ENCODE peak calls at places on chromosome 10, in ten cellular contexts. A, Q, C, U, Z, E, X, I, J and M are unnamed samples.

GRCh38 chr10:109866168-109866994 is 56.9 kb downstream of the XPNPEP1 start:
- DNase-seq in A (peak), Q (no peak), C (no peak), U (no peak), Z (no peak), E (no peak), X (no peak), I (peak), J (no peak), M (peak)

GRCh38 chr10:48713966-48714618 is 29.4 kb downstream of the WDFY4 start:
- DNase-seq in A (no peak), Q (no peak), C (no peak), U (no peak), Z (no peak), E (no peak), X (no peak), I (no peak), J (no peak), M (no peak)

GRCh38 chr10:93437946-93438795 is 44.0 kb downstream of the MYOF start:
- DNase-seq in A (no peak), Q (no peak), C (peak), U (no peak), Z (no peak), E (no peak), X (no peak), I (no peak), J (no peak), M (no peak)

GRCh38 chr10:57367412-57367811 is 900.3 kb downstream of the IPMK start:
- DNase-seq in A (no peak), Q (no peak), C (no peak), U (no peak), Z (no peak), E (no peak), X (no peak), I (no peak), J (no peak), M (no peak)

GRCh38 chr10:79333513-79333912 is 13.8 kb upstream of the PPIF start:
- DNase-seq in A (no peak), Q (no peak), C (no peak), U (no peak), Z (no peak), E (no peak), X (no peak), I (no peak), J (no peak), M (peak)

GRCh38 chr10:70324341-70324861 is 40.6 kb upstream of the NPFFR1 start:
- DNase-seq in A (no peak), Q (peak), C (no peak), U (peak), Z (peak), E (no peak), X (no peak), I (no peak), J (peak), M (no peak)

GRCh38 chr10:36781570-36781969 is 343.8 kb upstream of the ANKRD30A start:
- DNase-seq in A (no peak), Q (no peak), C (no peak), U (no peak), Z (no peak), E (no peak), X (no peak), I (no peak), J (no peak), M (no peak)

GRCh38 chr10:68153473-68154210 is 44.4 kb downstream of the MYPN start:
- DNase-seq in A (peak), Q (no peak), C (peak), U (no peak), Z (no peak), E (peak), X (no peak), I (no peak), J (no peak), M (peak)

GRCh38 chr10:18472977-18473376 is 178.4 kb downstream of the NSUN6 start:
- DNase-seq in A (no peak), Q (no peak), C (no peak), U (no peak), Z (no peak), E (no peak), X (no peak), I (peak), J (no peak), M (peak)